ENCODE peak calls at places on chromosome 17, in four cellular contexts. A is GDM1; N is effector memory CD8-positive, alpha-beta T cell; I is A172. K is an unnamed sample.

GRCh38 chr17:40622509-40622928 is 25.1 kb downstream of the SMARCE1 start:
- DNase-seq in A (peak; percentile 36), N (peak; percentile 33), I (no peak), K (no peak)

GRCh38 chr17:46198233-46198632 is 5.0 kb upstream of the KANSL1 start:
- DNase-seq in A (no peak), N (no peak), I (no peak), K (no peak)

GRCh38 chr17:51857052-51857593 is 301.4 kb downstream of the CA10 start:
- DNase-seq in A (no peak), N (no peak), I (no peak), K (no peak)

GRCh38 chr17:73942668-73943415 is 260.6 kb upstream of the RPL38 start:
- DNase-seq in A (no peak), N (no peak), I (no peak), K (no peak)

GRCh38 chr17:7862692-7863437 is 5.1 kb downstream of the CYB5D1 start:
- DNase-seq in A (peak; percentile 15), N (peak; percentile 55), I (peak; percentile 36), K (no peak)

GRCh38 chr17:41773190-41773588 is 13.3 kb downstream of the JUP start:
- DNase-seq in A (no peak), N (no peak), I (peak; percentile 93), K (peak; percentile 96)

GRCh38 chr17:68197091-68197996 is 50.5 kb upstream of the AMZ2 start:
- DNase-seq in A (no peak), N (peak; percentile 25), I (no peak), K (no peak)

GRCh38 chr17:74957935-74958549 is 14.5 kb downstream of the HID1 start:
- DNase-seq in A (peak; percentile 57), N (peak; percentile 83), I (peak; percentile 41), K (peak; percentile 73)

GRCh38 chr17:82380860-82381702 is 9.5 kb downstream of the UTS2R start:
- DNase-seq in A (no peak), N (no peak), I (no peak), K (no peak)

GRCh38 chr17:63439682-63440081 is 6.4 kb downstream of the CYB561 start:
- DNase-seq in A (no peak), N (peak; percentile 25), I (peak; percentile 81), K (peak; percentile 47)

GRCh38 chr17:16211601-16212000 is 3.7 kb downstream of the NCOR1 start:
- DNase-seq in A (no peak), N (no peak), I (no peak), K (no peak)

GRCh38 chr17:36524428-36524876 is 10.2 kb downstream of the MYO19 start:
- DNase-seq in A (no peak), N (no peak), I (peak; percentile 46), K (no peak)

GRCh38 chr17:21213491-21214014 is 408 bp downstream of the TMEM11 start:
- DNase-seq in A (peak; percentile 48), N (no peak), I (no peak), K (peak; percentile 49)

K was measured in Daoy.